ENCODE peak calls at places on chromosomes 2 and 18, in ten cellular contexts. O, A, G, D, W, J, H, F, L and R are unnamed samples.

GRCh38 chr2:171136024-171136423 is 24.7 kb downstream of the TLK1 start:
- DNase-seq in D (no peak), L (no peak), H (no peak), A (no peak), F (no peak), O (no peak), J (no peak), G (no peak), W (no peak), R (no peak)

GRCh38 chr2:25787020-25787419 is 91.3 kb downstream of the ASXL2 start:
- DNase-seq in A (no peak), J (no peak), O (no peak), W (no peak), F (no peak), H (no peak), G (no peak), L (no peak), D (no peak), R (no peak)

GRCh38 chr2:190649798-190650390 is 1.0 kb downstream of the NAB1 start:
- DNase-seq in L (no peak), A (peak; percentile 39), O (no peak), H (no peak), F (no peak), D (no peak), G (peak; percentile 12), W (no peak), J (no peak), R (no peak)

GRCh38 chr2:213281156-213281555 is 3.1 kb upstream of the SPAG16 start:
- DNase-seq in W (no peak), A (no peak), G (no peak), O (no peak), L (no peak), J (no peak), F (no peak), H (no peak), D (no peak), R (no peak)

GRCh38 chr2:96113951-96114350 is 2.4 kb downstream of the ADRA2B start:
- DNase-seq in O (no peak), H (peak; percentile 14), W (no peak), G (no peak), D (no peak), A (no peak), J (no peak), L (no peak), F (peak; percentile 13), R (no peak)

GRCh38 chr2:36380624-36381481 is 25.3 kb downstream of the CRIM1 start:
- DNase-seq in F (peak; percentile 23), A (no peak), D (peak; percentile 35), H (no peak), J (no peak), W (no peak), G (peak; percentile 44), O (no peak), L (no peak), R (no peak)

GRCh38 chr2:29212009-29212408 is 96.8 kb downstream of the CLIP4 start:
- DNase-seq in J (no peak), H (no peak), W (no peak), L (no peak), G (no peak), F (no peak), D (no peak), O (no peak), A (no peak), R (no peak)

GRCh38 chr18:44715245-44715644 is 34.6 kb downstream of the SETBP1 start:
- DNase-seq in D (no peak), G (peak; percentile 42), O (no peak), W (no peak), A (peak; percentile 66), J (peak; percentile 67), L (peak; percentile 68), H (no peak), F (no peak), R (no peak)

GRCh38 chr2:240411261-240412160 is 24.0 kb upstream of the GPC1 start:
- DNase-seq in J (no peak), W (no peak), H (peak; percentile 44), G (no peak), F (no peak), A (no peak), O (no peak), L (no peak), D (peak; percentile 12), R (no peak)

GRCh38 chr2:49616800-49617199 is 462.5 kb upstream of the FSHR start:
- DNase-seq in D (no peak), O (no peak), G (no peak), L (no peak), H (no peak), A (peak; percentile 16), F (no peak), W (no peak), J (no peak), R (no peak)

GRCh38 chr2:189559579-189560272 is 20.9 kb downstream of the SLC40A1 start:
- DNase-seq in H (peak; percentile 58), G (no peak), L (no peak), A (no peak), J (no peak), D (peak; percentile 70), O (no peak), F (peak; percentile 42), W (no peak), R (peak; percentile 23)

GRCh38 chr2:102839668-102840388 is 78.0 kb downstream of the TMEM182 start:
- DNase-seq in O (no peak), G (peak; percentile 22), D (no peak), W (peak; percentile 43), F (no peak), J (no peak), L (no peak), H (no peak), A (peak; percentile 24), R (no peak)

GRCh38 chr2:108607706-108608301 is 73.5 kb downstream of the LIMS1 start:
- DNase-seq in A (no peak), L (no peak), D (no peak), O (peak; percentile 39), F (no peak), J (no peak), H (no peak), W (peak; percentile 46), G (peak; percentile 44), R (no peak)

GRCh38 chr2:111119004-111119846 is 1.5 kb upstream of the BCL2L11 start:
- DNase-seq in A (no peak), J (no peak), L (peak; percentile 61), W (no peak), F (peak; percentile 28), G (no peak), O (no peak), H (peak; percentile 67), D (peak; percentile 33), R (no peak)

GRCh38 chr2:85549826-85550225 is 10.9 kb downstream of the MAT2A start:
- DNase-seq in W (no peak), H (no peak), G (no peak), L (no peak), O (no peak), J (no peak), A (no peak), F (no peak), D (no peak), R (no peak)

GRCh38 chr2:85548608-85548900 is 9.6 kb downstream of the MAT2A start:
- DNase-seq in A (no peak), O (no peak), H (no peak), D (no peak), W (no peak), F (no peak), J (no peak), L (no peak), G (no peak), R (no peak)

GRCh38 chr2:85547859-85548607 is 9.1 kb downstream of the MAT2A start:
- DNase-seq in G (no peak), F (no peak), W (no peak), O (no peak), D (no peak), J (no peak), A (no peak), L (no peak), H (no peak), R (no peak)

GRCh38 chr2:85550476-85550875 is 10.8 kb downstream of the GGCX start:
- DNase-seq in F (no peak), G (no peak), A (no peak), H (no peak), L (no peak), O (no peak), J (no peak), D (no peak), W (no peak), R (no peak)

DNA sequence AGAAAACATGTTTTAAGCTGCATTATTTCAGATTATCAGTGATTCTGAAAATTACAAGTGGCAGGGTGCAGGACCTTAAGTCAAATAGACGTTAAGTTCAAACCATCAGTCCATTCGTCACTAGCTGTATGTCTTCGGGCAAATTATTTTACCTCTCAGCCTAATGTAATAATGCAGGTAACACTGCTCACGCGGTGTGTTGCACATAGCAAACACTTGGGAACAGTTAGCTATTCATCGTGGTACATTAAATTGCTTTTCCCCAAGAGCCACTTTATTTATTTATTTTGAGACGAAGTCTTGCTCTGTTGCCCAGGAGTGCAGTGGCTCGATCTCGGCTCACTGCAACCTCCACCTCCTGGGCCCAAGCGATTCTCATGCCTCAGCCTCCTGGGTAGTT is 10.1 kb downstream of the MAT2A start:
- DNase-seq in F (no peak), D (no peak), W (no peak), J (no peak), G (no peak), O (no peak), A (no peak), H (no peak), L (no peak), R (no peak)
- H3K27ac ChIP-seq in F (no peak overlapping the region), D (no peak overlapping the region), W (no peak overlapping the region), J (peak overlapping the region; percentile 79), G (no peak overlapping the region), O (no peak overlapping the region), A (no peak overlapping the region), H (no peak overlapping the region), L (no peak overlapping the region), R (no peak overlapping the region)

DNA sequence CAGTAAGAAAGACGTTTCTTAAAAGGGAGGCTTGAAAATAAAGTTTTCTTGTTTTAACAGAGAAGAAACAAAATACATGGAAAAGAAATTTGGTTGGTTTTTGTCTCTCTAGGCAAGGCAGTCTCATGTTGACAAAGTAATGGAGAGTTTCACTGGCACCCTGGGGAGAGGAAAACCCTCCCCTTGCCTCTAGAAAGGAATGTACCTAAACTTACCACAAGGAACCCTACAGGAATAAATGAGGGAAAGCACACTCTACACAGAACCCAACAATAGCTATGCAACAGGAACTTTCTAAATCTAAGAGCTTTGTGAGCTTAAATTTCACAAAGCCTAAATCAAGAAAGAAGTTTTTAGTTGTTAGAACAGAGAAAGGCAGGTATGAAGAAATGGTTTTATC is 37.0 kb downstream of the FIGN start:
- DNase-seq in H (no peak), J (no peak), A (no peak), F (no peak), W (no peak), L (no peak), D (no peak), G (no peak), O (no peak), R (no peak)
- TF ChIP-seq CTCF in H (no peak), J (no peak), A (no peak), F (peak; percentile 19), W (no peak), L (no peak), D (no peak), G (no peak), O (no peak), R (no peak)

GRCh38 chr2:19838616-19839015 is 63.2 kb downstream of the TTC32 start:
- DNase-seq in O (no peak), W (no peak), D (no peak), J (no peak), A (no peak), F (no peak), G (no peak), L (no peak), H (no peak), R (no peak)
- H3K27me3 ChIP-seq in O (peaks cover 13% of the 10 kb centered on the region), W (no peaks in the 10 kb centered on the region), D (no peaks in the 10 kb centered on the region), J (no peaks in the 10 kb centered on the region), A (no peaks in the 10 kb centered on the region), F (peaks cover 11% of the 10 kb centered on the region), G (no peaks in the 10 kb centered on the region), L (no peaks in the 10 kb centered on the region), H (no peaks in the 10 kb centered on the region), R (no peaks in the 10 kb centered on the region)

GRCh38 chr2:45895477-45895876 is 244.0 kb downstream of the PRKCE start:
- DNase-seq in O (no peak), L (no peak), H (no peak), A (no peak), D (no peak), J (no peak), F (no peak), G (no peak), W (no peak), R (no peak)
- H3K27ac ChIP-seq in O (no peak overlapping the region), L (no peak overlapping the region), H (no peak overlapping the region), A (no peak overlapping the region), D (no peak overlapping the region), J (no peak overlapping the region), F (no peak overlapping the region), G (no peak overlapping the region), W (no peak overlapping the region), R (no peak overlapping the region)